ENCODE peak calls at places on chromosome 6, in eight cellular contexts. C is psoas muscle; X is tibial artery; E is CD8-positive, alpha-beta T cell; J is sigmoid colon; U is brain microvascular endothelial cell; Z is pancreas; G is H1. Y is an unnamed sample.

GRCh38 chr6:32529697-32530429 is at the start of gene HLA-DRB5:
- DNase-seq in X (peak; percentile 35), U (no peak), G (no peak), E (no peak), J (peak; percentile 56), Z (peak; percentile 39), C (no peak), Y (no peak)

GRCh38 chr6:26172496-26172958 is 85.3 kb downstream of the HFE start:
- DNase-seq in J (no peak), Z (no peak), C (no peak), G (no peak), X (no peak), E (peak; percentile 71), U (no peak), Y (no peak)

GRCh38 chr6:16334671-16335070 is 96.3 kb downstream of the GMPR start:
- DNase-seq in U (peak; percentile 89), J (peak; percentile 88), C (peak; percentile 76), G (no peak), Z (no peak), E (no peak), X (peak; percentile 88), Y (peak; percentile 72)

GRCh38 chr6:70371454-70372105 is 41.7 kb upstream of the FAM135A start:
- DNase-seq in G (no peak), J (no peak), E (no peak), X (no peak), C (no peak), Z (no peak), U (no peak), Y (no peak)

GRCh38 chr6:19892250-19892649 is 55.1 kb downstream of the ID4 start:
- DNase-seq in G (no peak), U (no peak), C (no peak), X (no peak), Z (peak; percentile 64), E (no peak), J (no peak), Y (no peak)

GRCh38 chr6:149963212-149963461 is 606 bp upstream of the ULBP1 start:
- DNase-seq in U (peak; percentile 35), E (no peak), Z (no peak), C (no peak), G (peak; percentile 67), X (no peak), J (no peak), Y (no peak)

GRCh38 chr6:31771992-31772358 is 5.2 kb downstream of the VWA7 start:
- DNase-seq in G (no peak), Z (no peak), E (no peak), U (no peak), C (no peak), X (no peak), J (no peak), Y (no peak)

GRCh38 chr6:151850479-151850878 is 43.0 kb downstream of the ESR1 start:
- DNase-seq in Z (no peak), X (no peak), G (no peak), C (no peak), E (no peak), U (no peak), J (no peak), Y (no peak)

GRCh38 chr6:162489406-162489976 is 238.1 kb downstream of the PRKN start:
- DNase-seq in G (no peak), E (no peak), C (no peak), Z (no peak), J (no peak), U (no peak), X (no peak), Y (no peak)

GRCh38 chr6:54730767-54731665 is 115.6 kb upstream of the FAM83B start:
- DNase-seq in J (no peak), Z (no peak), E (no peak), U (no peak), C (no peak), X (no peak), G (no peak), Y (no peak)

GRCh38 chr6:6588064-6588923 is at the start of gene LY86:
- DNase-seq in C (no peak), J (no peak), Z (no peak), G (no peak), U (no peak), X (no peak), E (peak; percentile 66), Y (no peak)

GRCh38 chr6:162778603-162779002 is 50.8 kb downstream of the PACRG start:
- DNase-seq in U (no peak), C (no peak), G (no peak), X (no peak), E (no peak), J (no peak), Z (no peak), Y (no peak)

GRCh38 chr6:139030211-139030530 is 1.6 kb downstream of the ABRACL start:
- DNase-seq in U (no peak), G (no peak), C (no peak), X (no peak), E (no peak), Z (no peak), J (no peak), Y (no peak)

GRCh38 chr6:14921170-14921569 is 324.7 kb upstream of the JARID2 start:
- DNase-seq in X (peak; percentile 83), G (no peak), C (peak; percentile 83), E (no peak), J (peak; percentile 82), U (no peak), Z (no peak), Y (peak; percentile 34)

GRCh38 chr6:73088138-73088813 is 137.0 kb downstream of the KHDC1L start:
- DNase-seq in Z (no peak), E (no peak), X (no peak), C (no peak), U (no peak), G (no peak), J (no peak), Y (no peak)

GRCh38 chr6:28111964-28112363 is 12.4 kb upstream of the ZSCAN16 start:
- DNase-seq in E (no peak), U (no peak), J (no peak), Z (no peak), C (no peak), G (no peak), X (no peak), Y (no peak)

GRCh38 chr6:28115799-28116198 is 8.6 kb upstream of the ZSCAN16 start:
- DNase-seq in C (no peak), U (no peak), G (no peak), E (no peak), X (no peak), Z (no peak), J (no peak), Y (no peak)

GRCh38 chr6:28118217-28118616 is 6.2 kb upstream of the ZSCAN16 start:
- DNase-seq in Z (no peak), C (no peak), X (no peak), G (no peak), U (no peak), J (no peak), E (no peak), Y (no peak)

DNA sequence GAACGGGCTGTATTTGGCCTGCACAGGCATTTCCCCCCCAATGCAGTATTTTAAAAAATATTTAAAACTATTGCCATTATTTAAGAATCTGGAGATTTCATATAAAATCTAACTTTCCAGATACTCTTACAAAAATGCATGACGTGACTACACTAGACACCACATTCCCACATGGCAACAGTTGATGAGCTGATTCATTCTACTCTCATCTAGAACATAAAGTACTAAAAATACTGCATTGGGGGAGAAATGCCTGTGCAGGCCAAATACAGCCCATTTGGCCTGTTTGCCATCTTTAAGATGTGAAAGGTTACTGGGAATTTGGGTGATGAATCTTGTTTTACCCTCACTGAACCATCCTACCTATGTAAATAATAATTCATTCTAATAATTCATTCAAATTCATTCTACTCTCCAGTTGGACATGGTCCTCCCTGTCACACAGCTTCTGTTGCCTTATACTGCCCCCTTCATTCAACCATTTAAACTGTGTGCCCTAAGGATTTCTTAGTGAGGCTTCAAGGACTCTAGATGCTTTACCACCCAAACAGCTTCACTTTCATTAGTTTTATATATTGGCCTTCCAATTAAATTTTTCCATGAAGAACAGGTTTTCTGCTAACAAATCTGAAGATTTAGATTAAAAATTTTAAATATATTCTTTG is 6.9 kb upstream of the ZSCAN16 start:
- DNase-seq in C (no peak), E (no peak), U (no peak), G (no peak), X (no peak), J (no peak), Z (no peak), Y (no peak)
- TF ChIP-seq CTCF in C (no peak), E (no peak), U (no peak), G (peak; percentile 25), X (no peak), J (no peak), Z (no peak), Y (no peak)

GRCh38 chr6:21527731-21528130 is 65.8 kb upstream of the SOX4 start:
- DNase-seq in U (no peak), Z (no peak), J (no peak), C (no peak), E (no peak), X (no peak), G (no peak), Y (no peak)

GRCh38 chr6:21523652-21524051 is 69.9 kb upstream of the SOX4 start:
- DNase-seq in U (no peak), C (no peak), X (no peak), G (no peak), J (no peak), Z (no peak), E (no peak), Y (no peak)

GRCh38 chr6:21522773-21523490 is 70.6 kb upstream of the SOX4 start:
- DNase-seq in J (no peak), Z (no peak), G (peak; percentile 60), E (no peak), U (no peak), C (no peak), X (no peak), Y (no peak)

GRCh38 chr6:21529431-21529830 is 64.1 kb upstream of the SOX4 start:
- DNase-seq in Z (no peak), E (no peak), G (no peak), X (no peak), U (no peak), C (no peak), J (no peak), Y (no peak)

GRCh38 chr6:21526974-21527373 is 66.6 kb upstream of the SOX4 start:
- DNase-seq in G (no peak), X (no peak), C (no peak), J (no peak), U (no peak), Z (no peak), E (no peak), Y (no peak)
- H3K27ac ChIP-seq in G (no peak overlapping the region), X (no peak overlapping the region), C (no peak overlapping the region), J (no peak overlapping the region), U (no peak overlapping the region), Z (no peak overlapping the region), E (no peak overlapping the region), Y (no peak overlapping the region)

DNA sequence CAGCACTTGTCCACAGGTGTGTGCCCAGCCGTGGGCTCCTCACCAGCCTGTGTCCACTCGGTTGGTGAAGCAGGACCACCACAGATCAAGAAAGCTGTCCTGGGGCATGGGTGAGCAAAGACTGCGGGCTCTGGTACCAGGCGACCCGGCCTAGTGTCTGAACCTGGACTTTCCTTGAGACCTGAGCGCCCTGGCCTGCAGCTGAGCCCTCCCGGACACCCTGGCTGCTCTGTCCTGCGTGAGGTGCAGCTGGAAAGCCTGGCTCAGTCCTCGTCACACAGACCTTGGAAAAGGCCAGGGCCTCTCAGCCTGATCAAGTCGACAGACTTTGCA is 201.2 kb upstream of the THBS2 start:
- DNase-seq in X (no peak), G (no peak), E (no peak), U (no peak), Z (no peak), J (no peak), C (no peak), Y (no peak)
- H3K4me3 ChIP-seq in X (no peak overlapping the region), G (no peak overlapping the region), E (no peak overlapping the region), U (no peak overlapping the region), Z (no peak overlapping the region), J (no peak overlapping the region), C (no peak overlapping the region), Y (no peak overlapping the region)

GRCh38 chr6:166330612-166331011 is 11.7 kb downstream of the SFT2D1 start:
- DNase-seq in Z (no peak), E (no peak), C (peak; percentile 39), G (peak; percentile 84), U (peak; percentile 39), J (no peak), X (no peak), Y (peak; percentile 54)
- TF ChIP-seq CTCF in Z (no peak), E (no peak), C (no peak), G (peak; percentile 74), U (peak; percentile 45), J (no peak), X (no peak), Y (no peak)